ENCODE peak calls at places on chromosomes 16 and 17, in ten cellular contexts. C is esophagus muscularis mucosa, L is Calu3, O is HepG2, R is RWPE1, U is mesothelial cell of epicardium, H is PC-3, W is brain microvascular endothelial cell, G is tibial artery, X is heart left ventricle. A is an unnamed sample.
A peak's percentile ranks its signal among the peaks of the same experiment; 100 is the strongest.

GRCh38 chr17:28330671-28331070 is 4.6 kb downstream of the IFT20 start:
- DNase-seq in O (no peak), R (no peak), H (no peak), W (no peak), G (no peak), C (no peak), U (no peak), L (no peak), X (no peak), A (no peak)

GRCh38 chr17:29195465-29196081 is 15.4 kb upstream of the MYO18A start:
- DNase-seq in G (no peak), X (no peak), W (no peak), C (no peak), L (no peak), H (peak; percentile 25), O (no peak), R (no peak), U (no peak), A (no peak)

GRCh38 chr16:24562811-24563210 is 23.4 kb downstream of the RBBP6 start:
- DNase-seq in G (no peak), X (no peak), H (no peak), W (no peak), C (no peak), U (no peak), O (no peak), R (no peak), L (no peak), A (no peak)

GRCh38 chr16:9681556-9681955 is 500.7 kb downstream of the GRIN2A start:
- DNase-seq in U (no peak), R (no peak), L (no peak), O (no peak), W (no peak), X (no peak), C (no peak), H (no peak), G (no peak), A (no peak)

GRCh38 chr17:7897773-7898172 is 9.2 kb downstream of the CHD3 start:
- DNase-seq in C (no peak), U (no peak), O (peak; percentile 62), H (peak; percentile 21), G (no peak), L (no peak), X (no peak), R (peak; percentile 34), W (peak; percentile 42), A (no peak)

GRCh38 chr16:78505544-78506371 is 406.3 kb downstream of the WWOX start:
- DNase-seq in G (peak; percentile 63), W (peak; percentile 1), H (no peak), X (peak; percentile 82), O (peak; percentile 80), U (peak; percentile 30), R (no peak), C (no peak), L (no peak), A (no peak)

GRCh38 chr16:59459811-59460210 is 725.7 kb upstream of the GOT2 start:
- DNase-seq in R (no peak), C (no peak), O (no peak), H (no peak), G (no peak), W (peak; percentile 70), X (no peak), L (no peak), U (no peak), A (no peak)

GRCh38 chr17:47850692-47851573 is at the start of gene SP6:
- DNase-seq in W (peak; percentile 25), H (peak; percentile 93), G (no peak), C (no peak), R (peak; percentile 89), O (peak; percentile 77), U (peak; percentile 50), L (peak; percentile 97), X (peak; percentile 44), A (no peak)

GRCh38 chr16:30356401-30357084 is 1.4 kb upstream of the CD2BP2 start:
- DNase-seq in W (no peak), X (peak; percentile 29), C (no peak), O (no peak), R (no peak), L (no peak), G (no peak), U (no peak), H (no peak), A (no peak)

GRCh38 chr17:21213005-21213404 is 956 bp downstream of the TMEM11 start:
- DNase-seq in L (no peak), W (no peak), X (no peak), H (no peak), G (no peak), U (no peak), C (no peak), O (no peak), R (no peak), A (no peak)

GRCh38 chr17:73378974-73379470 is 67.2 kb upstream of the CDC42EP4 start:
- DNase-seq in X (no peak), U (no peak), H (no peak), O (no peak), C (no peak), W (no peak), G (no peak), L (no peak), R (no peak), A (no peak)

GRCh38 chr16:81553814-81554675 is 109.4 kb downstream of the CMIP start:
- DNase-seq in W (no peak), H (no peak), G (no peak), C (no peak), L (no peak), O (no peak), U (no peak), R (no peak), X (peak; percentile 18), A (no peak)

GRCh38 chr16:4792951-4793513 is 2.1 kb upstream of the SMIM22 start:
- DNase-seq in L (no peak), O (peak; percentile 33), U (no peak), C (no peak), R (no peak), H (no peak), X (peak; percentile 2), G (no peak), W (no peak), A (no peak)

GRCh38 chr16:3262517-3262916 is 6.1 kb upstream of the MEFV start:
- DNase-seq in U (no peak), X (no peak), O (no peak), G (no peak), H (no peak), C (no peak), R (no peak), W (no peak), L (no peak), A (no peak)

GRCh38 chr16:3264137-3265036 is 8.0 kb upstream of the MEFV start:
- DNase-seq in H (peak; percentile 94), C (peak; percentile 98), W (peak; percentile 98), L (peak; percentile 99), R (peak; percentile 96), U (peak; percentile 95), G (peak; percentile 92), O (peak; percentile 97), X (peak; percentile 98), A (peak; percentile 97)

GRCh38 chr16:3268294-3268693 is 11.9 kb upstream of the MEFV start:
- DNase-seq in C (no peak), X (no peak), O (no peak), H (no peak), G (no peak), U (no peak), L (no peak), W (no peak), R (no peak), A (no peak)

GRCh38 chr16:3266873-3267537 is 10.6 kb upstream of the MEFV start:
- DNase-seq in W (peak; percentile 20), R (no peak), G (no peak), U (no peak), C (no peak), H (peak; percentile 52), L (peak; percentile 16), O (peak; percentile 58), X (no peak), A (no peak)
- TF ChIP-seq CTCF in W (peak; percentile 52), R (no peak), G (peak; percentile 44), U (peak; percentile 28), C (no peak), H (peak; percentile 62), L (no peak), O (peak; percentile 83), X (peak; percentile 62), A (peak; percentile 70)

DNA sequence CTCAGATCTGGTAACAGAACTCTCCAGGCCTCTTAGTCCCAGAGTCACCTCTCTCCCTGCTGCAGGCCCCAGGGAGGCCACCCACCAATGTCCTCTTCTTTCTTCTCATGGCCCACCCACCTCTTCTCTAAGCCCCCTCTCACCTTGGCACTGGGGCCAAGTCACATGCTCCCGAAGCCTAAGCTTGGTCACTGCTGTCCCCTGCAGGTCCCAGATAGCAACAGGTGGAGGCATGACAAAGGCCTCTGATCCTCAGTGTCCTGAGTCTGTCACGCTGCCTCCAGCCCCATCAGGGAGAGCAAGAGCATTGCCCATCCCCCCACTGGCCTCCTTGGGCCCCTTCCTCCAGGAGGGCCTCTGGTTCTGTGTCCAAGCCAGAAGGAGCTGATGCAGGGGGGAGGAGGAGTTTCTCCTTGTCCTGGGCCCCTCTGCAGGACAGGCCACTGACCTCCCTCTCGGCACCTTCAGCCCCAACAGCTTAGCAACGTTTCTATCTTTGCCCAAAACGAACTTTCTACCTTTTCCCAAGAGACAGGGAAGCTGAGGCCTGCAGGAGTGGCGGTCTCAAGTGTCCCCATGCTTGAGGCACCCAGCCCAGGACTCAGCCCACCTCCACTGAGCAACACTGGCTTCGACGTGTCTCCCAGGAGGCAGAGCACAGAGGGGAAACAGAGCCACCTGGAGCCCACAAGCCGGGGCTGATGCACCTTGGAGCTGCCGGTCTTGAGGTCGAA is 8.6 kb downstream of the P2RX1 start:
- DNase-seq in O (peak; percentile 36), W (no peak), G (no peak), X (no peak), C (no peak), L (no peak), U (no peak), H (no peak), R (no peak), A (no peak)
- TF ChIP-seq CTCF in O (peak; percentile 91), W (peak; percentile 43), G (no peak), X (peak; percentile 31), C (no peak), L (no peak), U (no peak), H (peak; percentile 49), R (no peak), A (no peak)

GRCh38 chr17:34519286-34519685 is 60.1 kb upstream of the TMEM132E start:
- DNase-seq in X (no peak), G (no peak), W (no peak), R (no peak), C (no peak), H (no peak), L (peak; percentile 20), U (no peak), O (peak; percentile 8), A (no peak)
- TF ChIP-seq CTCF in X (peak; percentile 48), G (no peak), W (no peak), R (no peak), C (no peak), H (peak; percentile 40), L (peak; percentile 37), U (no peak), O (peak; percentile 52), A (peak; percentile 66)

DNA sequence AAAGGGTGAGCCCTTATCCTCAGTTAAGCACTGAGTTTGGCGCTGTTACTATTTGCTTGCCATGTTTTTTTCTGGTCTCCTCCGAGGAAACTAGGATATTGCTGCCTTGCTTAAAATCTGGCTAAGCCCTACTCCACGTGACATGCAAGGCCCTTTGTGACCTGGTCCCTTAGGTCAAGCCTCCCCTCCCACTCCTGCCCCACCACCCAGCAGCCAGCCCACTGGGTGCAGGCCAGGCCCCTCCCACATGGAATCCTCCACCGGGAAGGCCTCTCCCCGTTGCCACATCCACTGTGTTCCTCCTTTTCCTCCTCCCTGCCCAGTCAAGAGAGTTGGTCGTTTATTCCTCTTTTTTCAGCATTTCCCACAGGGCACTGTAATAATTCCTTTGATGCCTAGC is 16.2 kb downstream of the PSMD3 start:
- DNase-seq in G (peak; percentile 54), O (no peak), R (no peak), C (no peak), U (no peak), H (no peak), L (no peak), X (peak; percentile 54), W (no peak), A (no peak)
- TF ChIP-seq CTCF in G (no peak), O (no peak), R (no peak), C (no peak), U (no peak), H (no peak), L (no peak), X (no peak), W (no peak), A (no peak)